ENCODE peak calls at places on chromosome 19, in four cellular contexts. D is HepG2, M is GM12878, N is K562. G is an unnamed sample.

GRCh38 chr19:29841559-29842367 is 30.0 kb downstream of the CCNE1 start:
- DNase-seq in D (peak; percentile 91), M (no peak), N (peak; percentile 40), G (no peak)

GRCh38 chr19:46967578-46968018 is 52.0 kb upstream of the NPAS1 start:
- DNase-seq in D (no peak), M (no peak), N (no peak), G (no peak)

GRCh38 chr19:55179570-55180484 is at the start of gene SYT5:
- DNase-seq in D (no peak), M (no peak), N (peak; percentile 76), G (peak; percentile 75)

GRCh38 chr19:34725400-34725799 is 8.6 kb upstream of the ZNF181 start:
- DNase-seq in D (peak; percentile 50), M (no peak), N (no peak), G (no peak)

GRCh38 chr19:3367572-3368440 is 1.4 kb downstream of the NFIC start:
- DNase-seq in D (no peak), M (no peak), N (peak; percentile 38), G (no peak)

GRCh38 chr19:46602392-46603194 is 1.5 kb downstream of the CALM3 start:
- DNase-seq in D (no peak), M (no peak), N (no peak), G (no peak)

GRCh38 chr19:3519126-3519525 is 13.0 kb downstream of the FZR1 start:
- DNase-seq in D (no peak), M (no peak), N (no peak), G (no peak)

GRCh38 chr19:32258167-32258566 is 87.2 kb upstream of the ZNF507 start:
- DNase-seq in D (no peak), M (no peak), N (no peak), G (no peak)

GRCh38 chr19:45340899-45341453 is 426 bp downstream of the KLC3 start:
- DNase-seq in D (no peak), M (no peak), N (no peak), G (peak; percentile 41)

GRCh38 chr19:45137179-45137761 is 23.5 kb downstream of the NKPD1 start:
- DNase-seq in D (no peak), M (peak; percentile 93), N (no peak), G (no peak)

GRCh38 chr19:17658666-17659065 is 29.5 kb downstream of the UNC13A start:
- DNase-seq in D (no peak), M (no peak), N (no peak), G (no peak)

GRCh38 chr19:17296976-17297375 is 6.2 kb downstream of the ABHD8 start:
- DNase-seq in D (no peak), M (no peak), N (no peak), G (no peak)

GRCh38 chr19:17475541-17476115 is 5.3 kb downstream of the SLC27A1 start:
- DNase-seq in D (peak; percentile 93), M (no peak), N (no peak), G (no peak)

GRCh38 chr19:55014714-55015113 is 23.4 kb downstream of the GP6 start:
- DNase-seq in D (no peak), M (no peak), N (no peak), G (no peak)

GRCh38 chr19:33344210-33344609 is 29.3 kb upstream of the CEBPG start:
- DNase-seq in D (no peak), M (no peak), N (no peak), G (no peak)

GRCh38 chr19:38003427-38004099 is 96.6 kb downstream of the SIPA1L3 start:
- DNase-seq in D (no peak), M (peak; percentile 51), N (no peak), G (peak; percentile 65)

GRCh38 chr19:4403005-4403761 is 743 bp downstream of the CHAF1A start:
- DNase-seq in D (no peak), M (no peak), N (peak; percentile 37), G (no peak)

GRCh38 chr19:16379521-16380313 is 55.1 kb downstream of the KLF2 start:
- DNase-seq in D (no peak), M (no peak), N (no peak), G (no peak)

GRCh38 chr19:46076951-46077814 is 36.4 kb upstream of the IGFL4 start:
- DNase-seq in D (peak; percentile 87), M (no peak), N (peak; percentile 87), G (peak; percentile 83)

GRCh38 chr19:17522988-17523872 is 11.8 kb downstream of the PGLS start:
- DNase-seq in D (no peak), M (peak; percentile 92), N (no peak), G (no peak)

GRCh38 chr19:54124393-54124792 is 8.8 kb downstream of the PRPF31 start:
- DNase-seq in D (no peak), M (no peak), N (no peak), G (no peak)

GRCh38 chr19:9586764-9587163 is 2.5 kb upstream of the ZNF121 start:
- DNase-seq in D (peak; percentile 74), M (peak; percentile 24), N (peak; percentile 85), G (peak; percentile 83)

GRCh38 chr19:6821639-6822310 is 49.3 kb downstream of the VAV1 start:
- DNase-seq in D (no peak), M (no peak), N (no peak), G (no peak)

GRCh38 chr19:31519216-31519615 is 170.0 kb upstream of the TSHZ3 start:
- DNase-seq in D (no peak), M (no peak), N (no peak), G (no peak)

GRCh38 chr19:54415901-54416621 is 797 bp downstream of the TTYH1 start:
- DNase-seq in D (no peak), M (no peak), N (no peak), G (no peak)

GRCh38 chr19:52172347-52172746 is 926 bp upstream of the ZNF836 start:
- DNase-seq in D (no peak), M (no peak), N (no peak), G (no peak)

GRCh38 chr19:53328967-53329366 is 4.6 kb upstream of the ZNF845 start:
- DNase-seq in D (no peak), M (no peak), N (no peak), G (peak; percentile 68)

GRCh38 chr19:16342002-16342715 is 17.5 kb downstream of the KLF2 start:
- DNase-seq in D (no peak), M (peak; percentile 76), N (no peak), G (no peak)

GRCh38 chr19:10593820-10594637 is 6.9 kb upstream of the AP1M2 start:
- DNase-seq in D (no peak), M (peak; percentile 72), N (no peak), G (no peak)

GRCh38 chr19:48627211-48627864 is 8.0 kb downstream of the SPHK2 start:
- DNase-seq in D (peak; percentile 73), M (no peak), N (no peak), G (no peak)

GRCh38 chr19:46834121-46834520 is 16.5 kb downstream of the AP2S1 start:
- DNase-seq in D (no peak), M (no peak), N (no peak), G (no peak)

GRCh38 chr19:5826531-5827341 is 12.8 kb downstream of the FUT6 start:
- DNase-seq in D (peak; percentile 87), M (no peak), N (peak; percentile 33), G (peak; percentile 69)

GRCh38 chr19:16330368-16330801 is 5.8 kb downstream of the KLF2 start:
- DNase-seq in D (peak; percentile 27), M (no peak), N (peak; percentile 79), G (no peak)

GRCh38 chr19:46288896-46289588 is 7.8 kb upstream of the HIF3A start:
- DNase-seq in D (peak; percentile 36), M (no peak), N (peak; percentile 29), G (no peak)

GRCh38 chr19:41994521-41994971 is 516 bp upstream of the ATP1A3 start:
- DNase-seq in D (no peak), M (no peak), N (no peak), G (no peak)

GRCh38 chr19:41994994-41995958 is 1.2 kb upstream of the ATP1A3 start:
- DNase-seq in D (no peak), M (peak; percentile 2), N (no peak), G (no peak)

GRCh38 chr19:41995959-41996797 is 2.1 kb upstream of the ATP1A3 start:
- DNase-seq in D (no peak), M (no peak), N (peak; percentile 54), G (peak; percentile 74)

GRCh38 chr19:41991025-41991424 is 3.0 kb downstream of the ATP1A3 start:
- DNase-seq in D (no peak), M (no peak), N (no peak), G (no peak)

GRCh38 chr19:41993612-41994483 is at the start of gene ATP1A3:
- DNase-seq in D (no peak), M (no peak), N (peak; percentile 76), G (peak; percentile 79)
- TF ChIP-seq TCF7 in D (no peak), M (no peak), N (no peak), G (no peak)

GRCh38 chr19:36163813-36164212 is 11.6 kb upstream of the COX7A1 start:
- DNase-seq in D (no peak), M (no peak), N (no peak), G (no peak)
- TF ChIP-seq TCF7 in D (no peak), M (no peak), N (no peak), G (no peak)

DNA sequence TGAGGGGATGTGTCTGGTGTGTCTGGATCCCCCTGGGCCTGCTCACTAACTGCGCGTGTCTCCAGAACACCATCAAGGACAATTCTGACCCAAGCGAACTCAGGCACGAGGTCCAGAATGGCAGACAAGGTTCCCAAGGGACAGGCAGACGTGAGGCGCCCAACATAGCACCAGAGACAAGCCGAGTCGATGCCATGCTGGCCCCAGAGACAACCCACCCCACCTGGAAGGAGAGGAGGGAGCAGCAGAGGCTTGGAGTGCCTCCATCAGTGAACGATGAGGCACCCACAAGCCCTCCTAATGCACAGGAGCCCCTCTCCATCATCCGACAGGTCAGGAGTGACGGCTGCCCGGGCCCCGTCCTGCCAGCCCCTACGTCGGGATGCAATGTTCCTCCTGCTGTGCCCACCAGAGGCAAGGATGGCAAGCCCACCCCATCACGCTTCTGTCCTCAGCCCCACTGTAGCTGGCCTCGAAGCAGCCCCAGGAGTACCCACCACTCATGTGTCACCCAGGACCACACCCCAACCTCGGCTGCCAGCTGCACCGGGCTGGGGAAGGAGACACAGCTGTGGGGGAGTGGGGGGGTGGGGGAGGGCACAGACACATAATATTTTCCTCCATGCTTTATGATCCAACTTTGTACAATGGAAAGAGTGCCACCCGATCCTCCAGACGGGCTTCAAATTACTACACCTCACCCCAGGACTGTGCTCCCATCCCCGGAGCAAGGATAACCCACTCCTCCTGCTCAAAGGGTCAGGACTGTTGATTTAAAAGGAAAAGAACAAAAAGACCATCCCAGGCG is 11.8 kb downstream of the AP3D1 start:
- DNase-seq in D (no peak), M (no peak), N (no peak), G (no peak)
- TF ChIP-seq TCF7 in D (no peak), M (no peak), N (no peak), G (no peak)

DNA sequence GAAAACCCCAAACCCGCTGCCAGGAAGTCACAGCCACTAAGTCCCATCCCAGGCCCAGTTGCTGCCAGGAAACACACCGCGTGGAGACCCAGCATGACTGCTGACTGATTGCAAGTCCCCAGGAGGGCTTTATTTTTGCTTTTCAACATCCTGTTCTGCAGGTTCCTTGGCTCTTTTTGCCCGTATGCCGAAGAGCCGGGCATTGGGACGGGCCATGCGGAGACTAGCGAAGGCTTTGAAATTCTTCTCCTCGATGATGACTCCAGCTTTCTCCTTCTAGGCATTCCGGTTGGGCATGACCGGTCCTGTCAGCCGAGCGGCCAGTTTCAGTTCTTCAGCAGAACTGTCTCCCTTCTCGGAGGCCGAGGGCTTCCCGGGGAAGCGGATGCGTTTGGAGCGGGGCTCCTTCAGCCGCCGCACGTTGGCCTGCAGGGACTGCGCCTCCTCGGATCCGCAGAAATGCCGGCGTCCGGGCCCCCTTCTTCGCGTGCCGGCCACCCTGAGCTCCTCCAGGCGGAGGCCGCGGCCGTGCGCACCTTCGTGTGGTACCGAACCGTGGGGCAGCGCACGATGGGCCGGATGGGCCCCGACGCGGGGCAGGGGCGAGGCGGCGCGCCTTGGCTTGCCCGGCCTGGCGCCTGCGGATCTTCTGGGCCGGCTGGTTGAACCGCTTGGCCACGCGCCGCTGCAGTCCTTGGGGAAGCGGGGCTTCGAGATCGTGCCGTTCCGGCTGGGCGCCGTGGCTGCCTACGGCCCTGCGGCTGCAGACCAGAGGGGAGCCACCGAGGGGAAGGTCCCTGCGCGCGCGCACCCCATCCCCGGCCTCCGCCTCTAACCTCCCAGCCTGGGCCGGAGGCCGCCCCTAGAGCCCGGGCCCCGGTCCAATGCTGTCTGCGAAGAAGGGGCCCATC is 15.2 kb downstream of the ZSCAN5C start:
- DNase-seq in D (no peak), M (no peak), N (no peak), G (peak; percentile 72)
- TF ChIP-seq TCF7 in D (no peak), M (no peak), N (no peak), G (no peak)

G was measured in WTC11.